ENCODE peak calls at places on chromosomes 11 and 22, in eight cellular contexts. A, J, R, K, H, S, C and B are unnamed samples.

GRCh38 chr22:49768077-49768476 is 59.6 kb downstream of the BRD1 start:
- DNase-seq in K (no peak), J (no peak), S (no peak), R (no peak), H (no peak), A (no peak), C (peak; percentile 51), B (no peak)

GRCh38 chr11:13013054-13013488 is 4.0 kb downstream of the RASSF10 start:
- DNase-seq in C (no peak), S (no peak), A (no peak), J (no peak), R (no peak), H (no peak), K (no peak), B (no peak)

GRCh38 chr11:69640260-69640994 is 529 bp upstream of the CCND1 start:
- DNase-seq in C (peak; percentile 65), R (no peak), K (peak; percentile 46), A (no peak), S (no peak), H (no peak), J (peak; percentile 35), B (no peak)

GRCh38 chr11:1274501-1274900 is 34.9 kb downstream of the TOLLIP start:
- DNase-seq in H (no peak), A (no peak), K (no peak), S (no peak), C (no peak), J (no peak), R (no peak), B (no peak)

GRCh38 chr11:27514558-27514957 is 8.0 kb upstream of the LIN7C start:
- DNase-seq in H (no peak), J (peak; percentile 23), R (peak; percentile 55), C (no peak), S (no peak), A (no peak), K (no peak), B (no peak)

GRCh38 chr11:20026629-20027545 is 133.4 kb downstream of the DBX1 start:
- DNase-seq in S (no peak), C (peak; percentile 71), R (no peak), K (peak; percentile 95), J (no peak), A (no peak), H (no peak), B (peak; percentile 21)

GRCh38 chr22:30025187-30025586 is 55.1 kb upstream of the HORMAD2 start:
- DNase-seq in A (no peak), J (no peak), S (no peak), R (no peak), C (no peak), K (peak; percentile 50), H (no peak), B (no peak)

GRCh38 chr11:35619754-35620640 is 1.7 kb downstream of the FJX1 start:
- DNase-seq in J (no peak), K (peak; percentile 41), R (peak; percentile 45), S (no peak), H (no peak), C (peak; percentile 54), A (no peak), B (peak; percentile 70)

GRCh38 chr11:1780700-1781592 is 17.2 kb upstream of the CTSD start:
- DNase-seq in H (no peak), S (no peak), A (no peak), C (no peak), R (no peak), K (no peak), J (no peak), B (no peak)

GRCh38 chr11:69573751-69574382 is 67.1 kb upstream of the CCND1 start:
- DNase-seq in K (no peak), A (no peak), S (no peak), H (no peak), J (peak; percentile 38), C (no peak), R (no peak), B (no peak)

GRCh38 chr11:108662700-108663099 is 2.2 kb upstream of the DDX10 start:
- DNase-seq in R (no peak), S (no peak), H (no peak), A (no peak), C (no peak), J (no peak), K (no peak), B (no peak)

GRCh38 chr11:60954421-60954820 is 2.4 kb upstream of the SLC15A3 start:
- DNase-seq in J (no peak), C (peak; percentile 26), R (no peak), A (no peak), H (no peak), K (no peak), S (no peak), B (no peak)

GRCh38 chr11:125871391-125872137 is 15.9 kb upstream of the HYLS1 start:
- DNase-seq in R (peak; percentile 31), C (no peak), J (peak; percentile 69), A (no peak), S (no peak), H (no peak), K (peak; percentile 27), B (peak; percentile 56)

GRCh38 chr11:94171693-94172440 is 43.2 kb downstream of the PANX1 start:
- DNase-seq in H (no peak), C (peak; percentile 65), K (peak; percentile 43), R (peak; percentile 50), S (no peak), J (peak; percentile 39), A (peak; percentile 32), B (peak; percentile 68)

GRCh38 chr22:40480996-40481395 is 110.6 kb downstream of the SGSM3 start:
- DNase-seq in S (no peak), J (no peak), K (no peak), A (no peak), R (no peak), C (no peak), H (no peak), B (peak; percentile 24)

GRCh38 chr11:74035264-74035663 is 26.4 kb upstream of the UCP3 start:
- DNase-seq in S (no peak), J (peak; percentile 4), R (peak; percentile 72), H (peak; percentile 10), K (peak; percentile 78), C (no peak), A (no peak), B (no peak)

GRCh38 chr11:11081786-11082185 is 223.9 kb upstream of the ZBED5 start:
- DNase-seq in S (no peak), R (no peak), C (no peak), A (no peak), H (no peak), J (no peak), K (no peak), B (no peak)
- TF ChIP-seq CTCF in S (no peak), R (no peak), C (no peak), A (no peak), H (no peak), J (no peak), K (no peak), B (no peak)

GRCh38 chr11:118519549-118519948 is 7.7 kb upstream of the TTC36 start:
- DNase-seq in C (no peak), K (no peak), J (no peak), R (no peak), H (no peak), S (no peak), A (no peak), B (no peak)
- TF ChIP-seq CTCF in C (no peak), K (no peak), J (no peak), R (no peak), H (no peak), S (no peak), A (no peak), B (no peak)

DNA sequence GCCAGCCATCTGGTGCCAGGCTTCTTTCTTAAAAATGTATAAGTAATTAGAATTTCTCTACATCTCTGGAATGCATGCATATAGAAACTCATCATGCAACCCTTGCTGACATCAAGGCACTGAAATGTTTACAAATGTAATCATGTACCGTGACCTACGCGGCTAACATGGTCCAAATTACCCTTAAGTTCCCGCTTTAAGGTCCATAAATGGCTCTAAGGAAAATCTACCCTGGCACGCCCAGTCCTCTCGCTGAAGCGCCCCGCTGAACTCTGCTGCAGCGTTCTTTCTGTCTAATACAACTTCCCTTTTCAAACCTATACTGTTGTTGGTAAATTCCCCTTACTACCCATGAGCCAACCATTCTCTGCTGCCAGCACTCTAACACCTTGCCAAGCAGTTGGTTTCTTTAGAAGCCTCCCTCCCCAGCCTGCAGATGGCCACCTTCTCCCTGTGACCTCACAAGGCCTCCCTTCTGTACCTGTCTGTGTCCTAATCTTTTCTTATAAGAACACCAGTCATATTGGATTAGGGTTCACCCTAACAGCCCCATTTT is 13.5 kb upstream of the HMOX1 start:
- DNase-seq in C (no peak), A (no peak), K (no peak), J (no peak), S (no peak), H (no peak), R (no peak), B (no peak)
- TF ChIP-seq CTCF in C (no peak), A (no peak), K (no peak), J (no peak), S (no peak), H (no peak), R (no peak), B (no peak)

GRCh38 chr22:22710719-22711531 is 66.5 kb downstream of the GGTLC2 start:
- DNase-seq in C (peak; percentile 91), K (peak; percentile 41), J (peak; percentile 58), H (no peak), A (peak; percentile 40), R (peak; percentile 17), S (no peak), B (peak; percentile 76)

GRCh38 chr22:22711532-22711913 is 67.1 kb downstream of the GGTLC2 start:
- DNase-seq in J (no peak), S (no peak), K (no peak), A (no peak), H (no peak), C (no peak), R (no peak), B (no peak)

GRCh38 chr22:22712092-22712658 is 67.8 kb downstream of the GGTLC2 start:
- DNase-seq in K (no peak), H (no peak), A (no peak), J (no peak), R (no peak), C (no peak), S (no peak), B (no peak)

GRCh38 chr22:22712666-22713365 is 68.4 kb downstream of the GGTLC2 start:
- DNase-seq in S (no peak), A (no peak), K (no peak), C (no peak), R (no peak), H (no peak), J (no peak), B (no peak)

GRCh38 chr22:22709719-22710445 is 65.5 kb downstream of the GGTLC2 start:
- DNase-seq in S (no peak), C (peak; percentile 76), A (no peak), R (no peak), K (no peak), J (no peak), H (no peak), B (peak; percentile 53)
- TF ChIP-seq CTCF in S (no peak), C (no peak), A (no peak), R (peak; percentile 35), K (no peak), J (peak; percentile 37), H (no peak), B (peak; percentile 52)

DNA sequence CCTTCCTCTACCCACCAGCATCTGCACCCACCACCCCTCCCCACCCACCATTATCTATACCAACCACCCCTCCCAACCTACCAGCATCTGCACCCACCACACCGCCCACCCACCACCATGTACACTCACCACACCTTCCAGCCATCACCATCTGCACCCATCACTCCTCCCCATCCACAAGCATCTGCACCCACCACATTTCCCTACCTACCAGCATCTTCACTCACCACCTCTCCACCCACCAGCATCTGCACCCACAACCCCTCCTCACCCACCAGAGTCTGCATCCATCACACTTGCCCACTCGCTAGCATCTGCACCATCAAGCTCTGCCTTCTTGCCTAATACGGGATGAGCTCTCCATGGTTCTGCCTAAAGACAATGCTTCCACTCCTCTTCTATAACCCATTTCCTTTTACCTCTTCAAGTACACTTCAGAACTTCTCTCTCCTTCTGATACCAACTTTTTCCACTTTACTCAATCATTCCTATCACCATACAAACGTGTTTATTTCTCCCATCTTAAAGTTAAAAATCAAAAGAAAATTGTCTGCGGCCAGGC is 2.4 kb upstream of the FSHB start:
- DNase-seq in R (no peak), H (no peak), C (no peak), A (no peak), K (no peak), J (no peak), S (no peak), B (no peak)
- TF ChIP-seq CTCF in R (no peak), H (no peak), C (no peak), A (no peak), K (no peak), J (no peak), S (no peak), B (no peak)